ENCODE peak calls at places on chromosomes 4 and X, in eight cellular contexts. D, J, U, H, L, G, R and Y are unnamed samples.

GRCh38 chr4:2047031-2047660 is 12.0 kb upstream of the NAT8L start:
- DNase-seq in D (no peak), J (no peak), U (no peak), H (no peak), L (peak; percentile 47), G (peak; percentile 3), R (no peak), Y (no peak)

GRCh38 chrX:29746326-29746725 is 469.0 kb upstream of the MAGEB2 start:
- DNase-seq in D (peak; percentile 55), J (no peak), U (no peak), H (no peak), L (no peak), G (no peak), R (no peak), Y (no peak)

GRCh38 chr4:144410230-144410783 is 235.6 kb upstream of the HHIP start:
- DNase-seq in D (no peak), J (no peak), U (no peak), H (no peak), L (no peak), G (no peak), R (no peak), Y (no peak)

GRCh38 chr4:75512336-75513211 is 1.6 kb downstream of the RCHY1 start:
- DNase-seq in D (peak; percentile 54), J (no peak), U (no peak), H (no peak), L (no peak), G (no peak), R (no peak), Y (no peak)

GRCh38 chr4:7313361-7313811 is 121.0 kb downstream of the SORCS2 start:
- DNase-seq in D (no peak), J (no peak), U (peak; percentile 19), H (no peak), L (no peak), G (no peak), R (no peak), Y (no peak)

GRCh38 chr4:41214158-41215146 is at the start of gene APBB2:
- DNase-seq in D (peak; percentile 97), J (peak; percentile 86), U (peak; percentile 95), H (peak; percentile 96), L (peak; percentile 95), G (peak; percentile 95), R (peak; percentile 86), Y (peak; percentile 98)

GRCh38 chrX:118839334-118839958 is 15.8 kb downstream of the ZCCHC12 start:
- DNase-seq in D (peak; percentile 6), J (peak; percentile 74), U (peak; percentile 89), H (peak; percentile 82), L (no peak), G (peak; percentile 35), R (peak; percentile 57), Y (peak; percentile 93)

GRCh38 chrX:80285131-80285773 is 135.0 kb upstream of the TENT5D start:
- DNase-seq in D (peak; percentile 1), J (peak; percentile 0), U (no peak), H (no peak), L (no peak), G (peak; percentile 6), R (no peak), Y (no peak)

GRCh38 chr4:85761803-85762202 is 286.9 kb downstream of the ARHGAP24 start:
- DNase-seq in D (peak; percentile 82), J (no peak), U (peak; percentile 31), H (peak; percentile 68), L (no peak), G (no peak), R (peak; percentile 23), Y (peak; percentile 42)

GRCh38 chrX:57156397-57157049 is 19.3 kb upstream of the SPIN2A start:
- DNase-seq in D (peak; percentile 40), J (no peak), U (peak; percentile 22), H (no peak), L (no peak), G (no peak), R (no peak), Y (no peak)

GRCh38 chr4:57064811-57065711 is 45.1 kb downstream of the IGFBP7 start:
- DNase-seq in D (peak; percentile 98), J (peak; percentile 41), U (peak; percentile 29), H (no peak), L (no peak), G (no peak), R (peak; percentile 55), Y (no peak)

GRCh38 chr4:40065010-40065409 is 8.4 kb downstream of the N4BP2 start:
- DNase-seq in D (no peak), J (no peak), U (no peak), H (no peak), L (no peak), G (no peak), R (no peak), Y (peak; percentile 43)

GRCh38 chr4:165839615-165840333 is 33.3 kb upstream of the TLL1 start:
- DNase-seq in D (no peak), J (no peak), U (no peak), H (no peak), L (no peak), G (no peak), R (no peak), Y (no peak)

GRCh38 chr4:175702703-175703102 is 109.4 kb downstream of the GPM6A start:
- DNase-seq in D (no peak), J (no peak), U (no peak), H (no peak), L (no peak), G (no peak), R (no peak), Y (no peak)

GRCh38 chr4:168854216-168854921 is 155.7 kb downstream of the CBR4 start:
- DNase-seq in D (no peak), J (no peak), U (no peak), H (no peak), L (no peak), G (no peak), R (no peak), Y (no peak)

GRCh38 chr4:3283916-3284315 is 8.9 kb upstream of the RGS12 start:
- DNase-seq in D (no peak), J (no peak), U (no peak), H (no peak), L (peak; percentile 70), G (no peak), R (no peak), Y (peak; percentile 77)

GRCh38 chr4:138677212-138677611 is 338.4 kb upstream of the NOCT start:
- DNase-seq in D (no peak), J (no peak), U (no peak), H (no peak), L (peak; percentile 20), G (no peak), R (no peak), Y (no peak)

GRCh38 chr4:87589531-87589930 is 18.8 kb upstream of the DSPP start:
- DNase-seq in D (peak; percentile 90), J (no peak), U (peak; percentile 26), H (no peak), L (no peak), G (no peak), R (no peak), Y (no peak)

GRCh38 chrX:24996096-24996709 is 19.6 kb downstream of the ARX start:
- DNase-seq in D (no peak), J (no peak), U (no peak), H (no peak), L (no peak), G (no peak), R (no peak), Y (no peak)

GRCh38 chrX:115560978-115561604 is at the start of gene PLS3:
- DNase-seq in D (peak; percentile 83), J (peak; percentile 89), U (peak; percentile 86), H (peak; percentile 77), L (peak; percentile 87), G (peak; percentile 60), R (peak; percentile 65), Y (peak; percentile 95)
- TF ChIP-seq POLR2A in D (peak; percentile 79), J (peak; percentile 72), U (peak; percentile 74), H (no peak), L (peak; percentile 32), G (peak; percentile 54), R (no peak), Y (no peak)

GRCh38 chr4:189870835-189871234 is 69.8 kb upstream of the FRG1 start:
- DNase-seq in D (no peak), J (no peak), U (no peak), H (no peak), L (no peak), G (no peak), R (no peak), Y (no peak)

GRCh38 chr4:189869236-189869635 is 71.4 kb upstream of the FRG1 start:
- DNase-seq in D (no peak), J (no peak), U (no peak), H (no peak), L (no peak), G (no peak), R (no peak), Y (no peak)

GRCh38 chr4:189874591-189874990 is 66.1 kb upstream of the FRG1 start:
- DNase-seq in D (no peak), J (no peak), U (no peak), H (no peak), L (no peak), G (no peak), R (no peak), Y (no peak)
- TF ChIP-seq CTCF in D (no peak), J (no peak), U (no peak), H (no peak), L (no peak), G (no peak), R (no peak), Y (no peak)

GRCh38 chrX:47558436-47558835 is 2.6 kb upstream of the ARAF start:
- DNase-seq in D (no peak), J (no peak), U (no peak), H (no peak), L (no peak), G (no peak), R (no peak), Y (no peak)

GRCh38 chrX:47562615-47563243 is 1.7 kb downstream of the ARAF start:
- DNase-seq in D (no peak), J (no peak), U (no peak), H (peak; percentile 59), L (no peak), G (no peak), R (no peak), Y (no peak)

GRCh38 chrX:47560179-47560830 is 700 bp upstream of the ARAF start:
- DNase-seq in D (peak; percentile 34), J (no peak), U (no peak), H (no peak), L (no peak), G (no peak), R (no peak), Y (no peak)

GRCh38 chrX:47561653-47562151 is 697 bp downstream of the ARAF start:
- DNase-seq in D (no peak), J (no peak), U (no peak), H (no peak), L (no peak), G (no peak), R (no peak), Y (no peak)

GRCh38 chrX:47560831-47561652 is at the start of gene ARAF:
- DNase-seq in D (peak; percentile 99), J (peak; percentile 95), U (peak; percentile 98), H (peak; percentile 98), L (peak; percentile 98), G (peak; percentile 95), R (peak; percentile 93), Y (peak; percentile 98)
- TF ChIP-seq POLR2A in D (peak; percentile 76), J (peak; percentile 51), U (peak; percentile 40), H (no peak), L (peak; percentile 47), G (peak; percentile 35), R (no peak), Y (peak; percentile 11)

GRCh38 chrX:153744210-153745066 is 19.6 kb upstream of the PLXNB3 start:
- DNase-seq in D (no peak), J (no peak), U (peak; percentile 31), H (peak; percentile 62), L (no peak), G (no peak), R (no peak), Y (peak; percentile 86)
- TF ChIP-seq CTCF in D (peak; percentile 25), J (peak; percentile 1), U (no peak), H (no peak), L (no peak), G (no peak), R (no peak), Y (no peak)